ENCODE peak calls at places on chromosomes 16 and 17, in nine cellular contexts. One of them, this sample, is unnamed. For H3K36me3 and H3K4me1, the result is how much of the 10 kb centered on the place peaks cover.

GRCh38 chr17:58278661-58279015 is 2.1 kb downstream of the MPO start:
- DNase-seq in gastrocnemius medialis: peak
- DNase-seq in RWPE2: no peak
- DNase-seq in cardiac muscle cell: no peak
- DNase-seq in heart right ventricle: peak
- DNase-seq in stomach: no peak
- DNase-seq in IMR-90: no peak
- DNase-seq in adrenal gland: peak
- DNase-seq in naive thymus-derived CD4-positive, alpha-beta T cell: no peak
- DNase-seq in this sample: no peak

GRCh38 chr17:83179811-83180210 is 100.4 kb downstream of the METRNL start:
- DNase-seq in stomach: no peak
- DNase-seq in IMR-90: no peak
- DNase-seq in cardiac muscle cell: no peak
- DNase-seq in adrenal gland: no peak
- DNase-seq in RWPE2: no peak
- DNase-seq in naive thymus-derived CD4-positive, alpha-beta T cell: no peak
- DNase-seq in heart right ventricle: no peak
- DNase-seq in gastrocnemius medialis: no peak
- DNase-seq in this sample: no peak

GRCh38 chr17:76631821-76632565 is 11.6 kb downstream of the ST6GALNAC1 start:
- DNase-seq in stomach: peak
- DNase-seq in RWPE2: no peak
- DNase-seq in adrenal gland: no peak
- DNase-seq in cardiac muscle cell: no peak
- DNase-seq in heart right ventricle: no peak
- DNase-seq in gastrocnemius medialis: no peak
- DNase-seq in IMR-90: peak
- DNase-seq in naive thymus-derived CD4-positive, alpha-beta T cell: peak
- DNase-seq in this sample: no peak

GRCh38 chr17:59436900-59437299 is 105.4 kb downstream of the YPEL2 start:
- DNase-seq in naive thymus-derived CD4-positive, alpha-beta T cell: no peak
- DNase-seq in RWPE2: no peak
- DNase-seq in stomach: no peak
- DNase-seq in heart right ventricle: peak
- DNase-seq in adrenal gland: peak
- DNase-seq in IMR-90: no peak
- DNase-seq in cardiac muscle cell: no peak
- DNase-seq in gastrocnemius medialis: peak
- DNase-seq in this sample: no peak

GRCh38 chr16:68367440-68367839 is 56.6 kb downstream of the PRMT7 start:
- DNase-seq in gastrocnemius medialis: no peak
- DNase-seq in adrenal gland: no peak
- DNase-seq in naive thymus-derived CD4-positive, alpha-beta T cell: no peak
- DNase-seq in heart right ventricle: no peak
- DNase-seq in RWPE2: peak
- DNase-seq in stomach: no peak
- DNase-seq in cardiac muscle cell: no peak
- DNase-seq in IMR-90: no peak
- DNase-seq in this sample: no peak

GRCh38 chr16:84292032-84292431 is 2.6 kb upstream of the WFDC1 start:
- DNase-seq in heart right ventricle: no peak
- DNase-seq in adrenal gland: no peak
- DNase-seq in cardiac muscle cell: no peak
- DNase-seq in RWPE2: no peak
- DNase-seq in gastrocnemius medialis: no peak
- DNase-seq in IMR-90: no peak
- DNase-seq in naive thymus-derived CD4-positive, alpha-beta T cell: no peak
- DNase-seq in stomach: no peak
- DNase-seq in this sample: no peak

GRCh38 chr17:35788504-35788998 is 6.9 kb downstream of the MMP28 start:
- DNase-seq in gastrocnemius medialis: no peak
- DNase-seq in naive thymus-derived CD4-positive, alpha-beta T cell: no peak
- DNase-seq in adrenal gland: peak
- DNase-seq in IMR-90: peak
- DNase-seq in heart right ventricle: no peak
- DNase-seq in RWPE2: no peak
- DNase-seq in cardiac muscle cell: peak
- DNase-seq in stomach: no peak
- DNase-seq in this sample: no peak

GRCh38 chr17:40303009-40303657 is 5.8 kb upstream of the RARA start:
- DNase-seq in stomach: peak
- DNase-seq in adrenal gland: no peak
- DNase-seq in cardiac muscle cell: peak
- DNase-seq in RWPE2: no peak
- DNase-seq in heart right ventricle: no peak
- DNase-seq in IMR-90: peak
- DNase-seq in gastrocnemius medialis: peak
- DNase-seq in naive thymus-derived CD4-positive, alpha-beta T cell: peak
- DNase-seq in this sample: no peak

GRCh38 chr16:81277681-81278080 is 37.1 kb upstream of the GAN start:
- DNase-seq in IMR-90: no peak
- DNase-seq in heart right ventricle: no peak
- DNase-seq in cardiac muscle cell: no peak
- DNase-seq in gastrocnemius medialis: no peak
- DNase-seq in RWPE2: no peak
- DNase-seq in naive thymus-derived CD4-positive, alpha-beta T cell: no peak
- DNase-seq in stomach: peak
- DNase-seq in adrenal gland: no peak
- DNase-seq in this sample: no peak

GRCh38 chr16:57700801-57701551 is 6.4 kb downstream of the DRC7 start:
- DNase-seq in adrenal gland: no peak
- DNase-seq in cardiac muscle cell: peak
- DNase-seq in stomach: no peak
- DNase-seq in naive thymus-derived CD4-positive, alpha-beta T cell: no peak
- DNase-seq in IMR-90: no peak
- DNase-seq in heart right ventricle: no peak
- DNase-seq in gastrocnemius medialis: no peak
- DNase-seq in RWPE2: no peak
- DNase-seq in this sample: no peak

GRCh38 chr16:50309527-50310307 is 43.4 kb downstream of the ADCY7 start:
- DNase-seq in cardiac muscle cell: peak
- DNase-seq in RWPE2: no peak
- DNase-seq in stomach: peak
- DNase-seq in adrenal gland: peak
- DNase-seq in IMR-90: no peak
- DNase-seq in gastrocnemius medialis: no peak
- DNase-seq in heart right ventricle: no peak
- DNase-seq in naive thymus-derived CD4-positive, alpha-beta T cell: no peak
- DNase-seq in this sample: no peak

GRCh38 chr17:37605813-37606505 is 3.3 kb downstream of the SYNRG start:
- DNase-seq in RWPE2: no peak
- DNase-seq in naive thymus-derived CD4-positive, alpha-beta T cell: peak
- DNase-seq in gastrocnemius medialis: no peak
- DNase-seq in heart right ventricle: no peak
- DNase-seq in IMR-90: no peak
- DNase-seq in stomach: no peak
- DNase-seq in adrenal gland: no peak
- DNase-seq in cardiac muscle cell: no peak
- DNase-seq in this sample: no peak
- H3K4me3 ChIP-seq in RWPE2: no peak
- H3K4me3 ChIP-seq in naive thymus-derived CD4-positive, alpha-beta T cell: peak
- H3K4me3 ChIP-seq in gastrocnemius medialis: no peak
- H3K4me3 ChIP-seq in heart right ventricle: no peak
- H3K4me3 ChIP-seq in IMR-90: no peak
- H3K4me3 ChIP-seq in stomach: no peak
- H3K4me3 ChIP-seq in adrenal gland: no peak
- H3K4me3 ChIP-seq in cardiac muscle cell: no peak
- H3K4me3 ChIP-seq in this sample: no peak

GRCh38 chr16:4814046-4814445 is 11.6 kb upstream of the ROGDI start:
- DNase-seq in stomach: no peak
- DNase-seq in naive thymus-derived CD4-positive, alpha-beta T cell: no peak
- DNase-seq in RWPE2: no peak
- DNase-seq in heart right ventricle: no peak
- DNase-seq in cardiac muscle cell: no peak
- DNase-seq in adrenal gland: no peak
- DNase-seq in gastrocnemius medialis: peak
- DNase-seq in IMR-90: no peak
- DNase-seq in this sample: no peak

GRCh38 chr16:4811242-4811641 is 8.8 kb upstream of the ROGDI start:
- DNase-seq in heart right ventricle: no peak
- DNase-seq in adrenal gland: no peak
- DNase-seq in stomach: no peak
- DNase-seq in naive thymus-derived CD4-positive, alpha-beta T cell: no peak
- DNase-seq in IMR-90: no peak
- DNase-seq in gastrocnemius medialis: no peak
- DNase-seq in cardiac muscle cell: no peak
- DNase-seq in RWPE2: no peak
- DNase-seq in this sample: no peak

GRCh38 chr16:4814542-4815173 is 12.2 kb upstream of the ROGDI start:
- DNase-seq in adrenal gland: peak
- DNase-seq in RWPE2: no peak
- DNase-seq in gastrocnemius medialis: peak
- DNase-seq in naive thymus-derived CD4-positive, alpha-beta T cell: no peak
- DNase-seq in heart right ventricle: peak
- DNase-seq in stomach: no peak
- DNase-seq in cardiac muscle cell: no peak
- DNase-seq in IMR-90: no peak
- DNase-seq in this sample: no peak

GRCh38 chr16:4811773-4812172 is 9.3 kb upstream of the ROGDI start:
- DNase-seq in heart right ventricle: no peak
- DNase-seq in IMR-90: no peak
- DNase-seq in RWPE2: no peak
- DNase-seq in gastrocnemius medialis: no peak
- DNase-seq in cardiac muscle cell: no peak
- DNase-seq in adrenal gland: no peak
- DNase-seq in stomach: no peak
- DNase-seq in naive thymus-derived CD4-positive, alpha-beta T cell: no peak
- DNase-seq in this sample: no peak

DNA sequence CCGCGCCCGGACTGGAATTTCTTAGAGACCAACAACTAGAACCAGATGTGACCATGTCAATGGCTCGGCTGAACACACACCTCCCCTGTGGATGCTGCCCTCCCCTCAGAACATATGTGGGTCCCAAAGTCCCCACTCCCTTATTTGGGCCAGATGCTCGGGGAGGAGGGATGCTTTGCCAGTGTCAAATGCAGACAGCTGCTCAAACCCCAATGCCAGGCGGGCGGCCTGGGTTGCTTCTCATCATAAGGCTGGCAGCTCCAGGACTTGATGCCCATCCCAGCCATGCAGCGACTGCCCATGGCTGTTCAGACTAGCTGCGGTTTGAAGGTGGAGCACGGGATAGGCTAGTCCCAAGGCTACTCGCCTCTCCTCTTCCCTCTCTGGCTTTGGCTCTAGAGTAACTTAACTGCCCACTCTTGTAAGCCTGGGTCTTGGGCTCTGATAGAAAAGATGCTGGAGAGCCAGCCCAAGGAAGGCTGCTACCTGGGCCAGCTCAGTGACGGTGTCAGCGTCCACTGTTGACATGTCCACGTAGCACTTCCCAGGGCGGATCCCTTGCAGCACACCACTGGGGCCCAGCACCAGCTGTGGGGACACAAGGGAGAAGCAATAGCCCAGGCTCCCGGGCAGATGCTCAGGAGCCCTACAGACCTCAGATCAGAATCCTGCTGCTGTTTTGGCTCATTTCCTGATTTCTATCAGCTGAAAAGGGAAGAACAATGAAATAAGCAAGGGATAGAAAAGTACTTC is 11.0 kb upstream of the ROGDI start:
- DNase-seq in adrenal gland: no peak
- DNase-seq in heart right ventricle: no peak
- DNase-seq in naive thymus-derived CD4-positive, alpha-beta T cell: no peak
- DNase-seq in IMR-90: no peak
- DNase-seq in RWPE2: no peak
- DNase-seq in cardiac muscle cell: no peak
- DNase-seq in stomach: no peak
- DNase-seq in gastrocnemius medialis: no peak
- DNase-seq in this sample: no peak
- H3K36me3 ChIP-seq in adrenal gland: under half
- H3K36me3 ChIP-seq in heart right ventricle: half or more
- H3K36me3 ChIP-seq in naive thymus-derived CD4-positive, alpha-beta T cell: under half
- H3K36me3 ChIP-seq in IMR-90: under half
- H3K36me3 ChIP-seq in RWPE2: half or more
- H3K36me3 ChIP-seq in cardiac muscle cell: under half
- H3K36me3 ChIP-seq in stomach: half or more
- H3K36me3 ChIP-seq in gastrocnemius medialis: under half
- H3K36me3 ChIP-seq in this sample: half or more

GRCh38 chr16:56294599-56294998 is 103.3 kb downstream of the GNAO1 start:
- DNase-seq in naive thymus-derived CD4-positive, alpha-beta T cell: no peak
- DNase-seq in stomach: no peak
- DNase-seq in heart right ventricle: no peak
- DNase-seq in gastrocnemius medialis: no peak
- DNase-seq in IMR-90: peak
- DNase-seq in cardiac muscle cell: peak
- DNase-seq in adrenal gland: no peak
- DNase-seq in RWPE2: no peak
- DNase-seq in this sample: no peak
- H3K4me1 ChIP-seq in naive thymus-derived CD4-positive, alpha-beta T cell: under half
- H3K4me1 ChIP-seq in stomach: under half
- H3K4me1 ChIP-seq in heart right ventricle: under half
- H3K4me1 ChIP-seq in gastrocnemius medialis: under half
- H3K4me1 ChIP-seq in IMR-90: under half
- H3K4me1 ChIP-seq in cardiac muscle cell: under half
- H3K4me1 ChIP-seq in adrenal gland: under half
- H3K4me1 ChIP-seq in RWPE2: under half
- H3K4me1 ChIP-seq in this sample: under half

DNA sequence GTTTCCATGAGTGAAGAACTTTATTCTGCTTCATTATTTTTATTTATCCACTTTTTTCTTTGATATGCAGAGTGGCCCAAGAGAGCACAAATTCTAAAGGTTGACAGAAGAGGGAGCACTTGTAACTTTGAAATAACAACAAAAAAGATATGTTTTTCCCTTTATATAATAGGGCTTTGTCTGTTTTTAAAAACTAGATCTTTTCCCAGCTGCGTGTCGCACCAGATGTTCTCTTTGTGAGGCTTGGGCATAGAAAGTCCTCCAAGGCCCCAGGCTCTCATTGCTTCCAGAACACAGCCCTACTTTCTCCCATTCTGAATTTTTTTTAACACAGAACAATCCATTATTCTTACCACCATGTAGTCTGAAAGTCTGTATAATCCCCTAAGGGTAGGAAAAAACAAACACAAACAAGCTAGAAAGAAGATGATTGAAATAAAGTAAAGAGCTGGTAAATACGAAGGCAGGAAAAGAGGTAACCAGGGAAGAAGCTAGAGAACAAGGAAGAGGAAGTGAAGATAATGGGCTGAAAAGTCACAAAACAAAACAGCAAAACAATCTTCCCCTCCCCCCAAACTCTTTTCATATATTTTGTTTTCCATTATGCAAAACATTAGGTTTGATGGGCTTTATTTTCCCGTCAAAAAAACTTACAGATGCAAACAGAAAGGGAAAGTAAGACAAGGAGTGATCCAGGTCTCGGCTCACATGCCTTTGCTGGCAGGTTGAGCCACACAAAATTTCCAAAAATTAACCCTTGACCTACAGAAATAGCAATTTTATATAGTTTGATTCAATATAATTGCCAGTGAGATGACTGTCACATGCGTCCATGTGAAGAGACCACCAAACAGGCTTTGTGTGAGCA is 160.3 kb downstream of the ABCA8 start:
- DNase-seq in stomach: no peak
- DNase-seq in IMR-90: peak
- DNase-seq in gastrocnemius medialis: no peak
- DNase-seq in cardiac muscle cell: peak
- DNase-seq in adrenal gland: no peak
- DNase-seq in heart right ventricle: no peak
- DNase-seq in naive thymus-derived CD4-positive, alpha-beta T cell: no peak
- DNase-seq in RWPE2: no peak
- DNase-seq in this sample: no peak
- H3K4me3 ChIP-seq in stomach: peak
- H3K4me3 ChIP-seq in IMR-90: no peak
- H3K4me3 ChIP-seq in gastrocnemius medialis: peak
- H3K4me3 ChIP-seq in cardiac muscle cell: no peak
- H3K4me3 ChIP-seq in adrenal gland: no peak
- H3K4me3 ChIP-seq in heart right ventricle: no peak
- H3K4me3 ChIP-seq in naive thymus-derived CD4-positive, alpha-beta T cell: peak
- H3K4me3 ChIP-seq in RWPE2: no peak
- H3K4me3 ChIP-seq in this sample: peak